ENCODE peak calls at places on chromosomes 13 and 19, in eight cellular contexts. X is brain microvascular endothelial cell, P is cardiac fibroblast, I is fibroblast of lung, Y is small intestine, A is astrocyte of the spinal cord, S is PC-3, D is Panc1. K is an unnamed sample.

GRCh38 chr13:51730927-51731326 is 73.0 kb downstream of the DHRS12 start:
- DNase-seq in X (no peak), P (no peak), I (no peak), Y (no peak), A (no peak), S (no peak), D (no peak), K (no peak)

GRCh38 chr13:23579886-23580706 is 9.9 kb downstream of the TNFRSF19 start:
- DNase-seq in X (no peak), P (no peak), I (peak), Y (no peak), A (peak), S (peak), D (no peak), K (no peak)

GRCh38 chr19:14411161-14411560 is 8.0 kb downstream of the DDX39A start:
- DNase-seq in X (no peak), P (no peak), I (no peak), Y (no peak), A (no peak), S (no peak), D (no peak), K (no peak)

GRCh38 chr19:7877249-7877836 is 3.2 kb upstream of the PRR36 start:
- DNase-seq in X (no peak), P (no peak), I (no peak), Y (no peak), A (no peak), S (no peak), D (no peak), K (no peak)

GRCh38 chr13:24050292-24050711 is 110.2 kb upstream of the SPATA13 start:
- DNase-seq in X (peak), P (peak), I (peak), Y (no peak), A (peak), S (peak), D (no peak), K (peak)

GRCh38 chr13:67353031-67353430 is 122.9 kb upstream of the PCDH9 start:
- DNase-seq in X (no peak), P (no peak), I (no peak), Y (no peak), A (no peak), S (no peak), D (no peak), K (no peak)

GRCh38 chr13:100156786-100157185 is 67.9 kb downstream of the PCCA start:
- DNase-seq in X (no peak), P (peak), I (no peak), Y (no peak), A (peak), S (peak), D (no peak), K (no peak)

GRCh38 chr13:33109801-33110200 is 93.6 kb downstream of the KL start:
- DNase-seq in X (no peak), P (no peak), I (no peak), Y (no peak), A (no peak), S (no peak), D (peak), K (no peak)

GRCh38 chr13:111609631-111610030 is 289.2 kb downstream of the TEX29 start:
- DNase-seq in X (no peak), P (no peak), I (no peak), Y (no peak), A (no peak), S (no peak), D (no peak), K (no peak)

GRCh38 chr13:42099962-42100675 is 51.7 kb downstream of the DGKH start:
- DNase-seq in X (no peak), P (no peak), I (no peak), Y (no peak), A (no peak), S (no peak), D (no peak), K (no peak)

GRCh38 chr19:38337360-38337653 is 1.7 kb downstream of the CATSPERG start:
- DNase-seq in X (no peak), P (no peak), I (no peak), Y (no peak), A (no peak), S (no peak), D (no peak), K (no peak)

GRCh38 chr13:111153977-111154332 is 38.8 kb downstream of the ARHGEF7 start:
- DNase-seq in X (peak), P (no peak), I (no peak), Y (peak), A (no peak), S (peak), D (no peak), K (no peak)

GRCh38 chr13:65584126-65584525 is 1646.0 kb downstream of the PCDH9 start:
- DNase-seq in X (no peak), P (no peak), I (no peak), Y (no peak), A (no peak), S (no peak), D (no peak), K (no peak)

GRCh38 chr13:94739235-94739634 is 26.9 kb upstream of the SOX21 start:
- DNase-seq in X (no peak), P (no peak), I (no peak), Y (no peak), A (no peak), S (no peak), D (no peak), K (no peak)
- H3K4me3 ChIP-seq in X (no peak), P (no peak), I (no peak), Y (no peak), A (no peak), S (no peak), D (no peak), K (no peak)

GRCh38 chr19:32911467-32911866 is 41.9 kb upstream of the SLC7A9 start:
- DNase-seq in X (no peak), P (no peak), I (no peak), Y (no peak), A (no peak), S (no peak), D (no peak), K (no peak)

GRCh38 chr19:32908641-32909190 is 39.1 kb upstream of the SLC7A9 start:
- DNase-seq in X (no peak), P (no peak), I (no peak), Y (no peak), A (no peak), S (no peak), D (no peak), K (no peak)

GRCh38 chr19:32909257-32909656 is 39.7 kb upstream of the SLC7A9 start:
- DNase-seq in X (no peak), P (no peak), I (no peak), Y (no peak), A (no peak), S (no peak), D (no peak), K (no peak)

GRCh38 chr19:32910874-32911273 is 41.3 kb upstream of the SLC7A9 start:
- DNase-seq in X (no peak), P (no peak), I (no peak), Y (no peak), A (no peak), S (no peak), D (no peak), K (no peak)

DNA sequence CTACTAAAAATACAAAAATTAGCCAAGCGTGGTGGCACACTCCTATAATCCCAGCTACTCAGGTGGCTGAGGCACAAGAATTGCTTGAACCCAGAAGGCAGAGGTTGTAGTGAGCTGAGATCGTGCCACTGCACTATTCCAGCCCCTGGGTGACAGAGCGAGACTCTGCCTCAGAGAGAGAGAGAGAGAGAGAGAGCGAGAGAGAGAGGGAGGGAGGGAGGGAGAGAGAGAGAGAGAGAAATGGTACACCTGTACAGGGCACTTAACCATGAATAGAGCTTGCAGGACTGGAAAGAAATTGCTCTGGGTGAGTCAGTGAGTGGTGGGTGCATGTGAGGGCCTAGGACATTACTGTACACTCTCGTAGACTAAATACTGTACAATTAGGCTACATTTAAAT is 40.5 kb upstream of the SLC7A9 start:
- DNase-seq in X (no peak), P (no peak), I (no peak), Y (no peak), A (no peak), S (no peak), D (no peak), K (no peak)
- H3K4me3 ChIP-seq in X (no peak), P (no peak), I (no peak), Y (no peak), A (no peak), S (no peak), D (no peak), K (no peak)

GRCh38 chr19:2729943-2730818 is 9.0 kb upstream of the DIRAS1 start:
- DNase-seq in X (no peak), P (no peak), I (no peak), Y (no peak), A (no peak), S (no peak), D (no peak), K (no peak)

GRCh38 chr19:2732157-2732725 is 7.6 kb downstream of the SLC39A3 start:
- DNase-seq in X (no peak), P (no peak), I (no peak), Y (no peak), A (no peak), S (no peak), D (no peak), K (no peak)

GRCh38 chr19:2732883-2733282 is 6.9 kb downstream of the SLC39A3 start:
- DNase-seq in X (no peak), P (no peak), I (no peak), Y (no peak), A (no peak), S (no peak), D (no peak), K (no peak)

GRCh38 chr19:2728783-2729387 is 7.7 kb upstream of the DIRAS1 start:
- DNase-seq in X (no peak), P (no peak), I (no peak), Y (no peak), A (no peak), S (no peak), D (no peak), K (no peak)

DNA sequence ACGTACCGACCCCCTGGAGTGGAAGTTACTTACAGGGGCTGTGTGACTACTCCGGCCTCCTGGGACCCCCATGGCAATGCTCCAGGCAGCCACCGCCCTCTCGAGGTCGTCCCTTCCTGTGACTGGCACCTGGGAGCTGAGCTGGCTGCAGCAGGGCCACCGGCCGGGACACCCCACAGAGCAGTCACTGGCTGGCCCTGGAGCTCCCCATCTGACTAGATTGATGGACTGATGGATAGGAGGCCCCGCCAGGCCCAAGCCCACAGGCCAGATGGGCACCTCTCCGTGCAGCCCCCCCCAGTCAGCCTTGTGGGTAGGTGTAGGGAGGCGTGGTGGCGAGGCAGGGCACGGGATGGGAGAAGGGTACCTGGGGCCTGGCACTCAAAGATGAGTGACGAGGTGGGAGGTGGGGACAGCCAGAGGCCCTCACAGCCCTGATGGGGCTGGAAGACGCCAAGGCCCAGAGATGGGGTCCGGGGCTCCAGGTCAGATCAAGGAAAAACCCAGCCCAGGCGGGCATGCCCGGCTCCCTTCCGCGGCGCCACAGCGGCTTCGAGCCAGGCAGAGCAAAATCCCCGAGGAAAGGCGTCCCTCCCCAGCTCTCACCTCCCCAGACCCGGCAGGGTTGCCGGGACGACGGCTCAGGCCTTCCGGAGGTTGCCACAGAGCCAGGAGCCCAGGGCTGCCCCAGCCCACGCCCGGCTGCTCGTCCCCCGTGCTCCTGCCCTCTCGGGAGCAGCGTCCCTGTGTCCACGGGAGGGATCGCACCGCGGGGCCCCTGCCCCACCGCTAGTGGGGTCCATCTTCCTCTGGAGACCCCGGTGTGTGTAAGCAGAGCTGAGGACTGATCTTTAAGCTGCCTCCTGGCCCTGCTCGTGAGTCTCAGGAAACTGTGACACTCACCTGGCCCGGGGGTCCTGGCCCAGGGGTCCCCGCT is 8.4 kb downstream of the SLC39A3 start:
- DNase-seq in X (no peak), P (no peak), I (no peak), Y (no peak), A (no peak), S (no peak), D (no peak), K (no peak)
- H3K4me3 ChIP-seq in X (no peak), P (no peak), I (no peak), Y (no peak), A (no peak), S (no peak), D (no peak), K (no peak)

GRCh38 chr19:3398900-3399278 is 32.5 kb downstream of the NFIC start:
- DNase-seq in X (no peak), P (no peak), I (no peak), Y (no peak), A (no peak), S (no peak), D (no peak), K (no peak)
- H3K4me3 ChIP-seq in X (no peak), P (no peak), I (no peak), Y (no peak), A (no peak), S (no peak), D (no peak), K (peak)

K was measured in kidney.